ENCODE peak calls at places on chromosomes 12 and 14, in six cellular contexts. F, C, H, S, X and U are unnamed samples. For H3K9me3, the result is how much of the 10 kb centered on the place peaks cover.

GRCh38 chr12:24960222-24960855 is 11.4 kb upstream of the BCAT1 start:
- DNase-seq in F (peak), C (peak), H (no peak), S (peak), X (no peak), U (no peak)

GRCh38 chr14:22887990-22888378 is 5.0 kb downstream of the REM2 start:
- DNase-seq in F (no peak), C (peak), H (no peak), S (no peak), X (no peak), U (no peak)

GRCh38 chr12:117360551-117361311 is 695 bp downstream of the NOS1 start:
- DNase-seq in F (no peak), C (no peak), H (no peak), S (no peak), X (no peak), U (no peak)

GRCh38 chr12:47819902-47820630 is at the start of gene HDAC7:
- DNase-seq in F (peak), C (peak), H (peak), S (peak), X (peak), U (no peak)

GRCh38 chr12:80777587-80777986 is 60.9 kb downstream of the MYF5 start:
- DNase-seq in F (no peak), C (no peak), H (no peak), S (peak), X (no peak), U (no peak)

GRCh38 chr12:24500466-24501232 is 448.3 kb downstream of the BCAT1 start:
- DNase-seq in F (no peak), C (no peak), H (no peak), S (no peak), X (no peak), U (no peak)

GRCh38 chr14:105023791-105024480 is 3.1 kb upstream of the CDCA4 start:
- DNase-seq in F (no peak), C (no peak), H (no peak), S (no peak), X (no peak), U (no peak)

GRCh38 chr12:19223018-19223417 is 93.5 kb downstream of the PLEKHA5 start:
- DNase-seq in F (no peak), C (no peak), H (no peak), S (no peak), X (no peak), U (no peak)

GRCh38 chr12:116091579-116091978 is 185.9 kb downstream of the MED13L start:
- DNase-seq in F (no peak), C (no peak), H (no peak), S (no peak), X (no peak), U (no peak)

GRCh38 chr12:92028039-92028709 is 117.5 kb downstream of the BTG1 start:
- DNase-seq in F (no peak), C (no peak), H (no peak), S (peak), X (no peak), U (no peak)

GRCh38 chr12:127191124-127191523 is 1075.8 kb upstream of the TMEM132C start:
- DNase-seq in F (no peak), C (no peak), H (no peak), S (no peak), X (no peak), U (no peak)

GRCh38 chr14:39419272-39419671 is 13.0 kb downstream of the FBXO33 start:
- DNase-seq in F (no peak), C (no peak), H (no peak), S (no peak), X (no peak), U (no peak)

GRCh38 chr14:65096323-65097089 is 5.8 kb downstream of the MAX start:
- DNase-seq in F (no peak), C (peak), H (no peak), S (peak), X (no peak), U (no peak)

GRCh38 chr14:42000450-42000849 is 393.8 kb downstream of the LRFN5 start:
- DNase-seq in F (no peak), C (no peak), H (no peak), S (no peak), X (no peak), U (no peak)

GRCh38 chr14:55814873-55815272 is 234.9 kb downstream of the KTN1 start:
- DNase-seq in F (no peak), C (no peak), H (no peak), S (peak), X (no peak), U (no peak)

GRCh38 chr12:23221066-23221465 is 596.1 kb downstream of the ETNK1 start:
- DNase-seq in F (no peak), C (peak), H (no peak), S (no peak), X (no peak), U (no peak)

GRCh38 chr14:32413967-32414640 is 85.0 kb downstream of the AKAP6 start:
- DNase-seq in F (no peak), C (no peak), H (no peak), S (peak), X (no peak), U (no peak)

GRCh38 chr14:29822430-29822709 is 105.3 kb downstream of the PRKD1 start:
- DNase-seq in F (no peak), C (no peak), H (no peak), S (no peak), X (no peak), U (no peak)

GRCh38 chr14:102957222-102957621 is 34.8 kb downstream of the AMN start:
- DNase-seq in F (no peak), C (no peak), H (no peak), S (no peak), X (no peak), U (no peak)

GRCh38 chr14:85528882-85529585 is 910 bp upstream of the FLRT2 start:
- DNase-seq in F (no peak), C (no peak), H (no peak), S (peak), X (no peak), U (no peak)

GRCh38 chr14:33711761-33712160 is 239.1 kb downstream of the EGLN3 start:
- DNase-seq in F (no peak), C (no peak), H (no peak), S (no peak), X (no peak), U (no peak)

GRCh38 chr12:124577986-124578385 is 10.6 kb upstream of the NCOR2 start:
- DNase-seq in F (no peak), C (no peak), H (no peak), S (no peak), X (no peak), U (no peak)

GRCh38 chr14:101074124-101075024 is 170.9 kb upstream of the RTL1 start:
- DNase-seq in F (no peak), C (no peak), H (peak), S (no peak), X (no peak), U (no peak)

GRCh38 chr12:92624236-92624635 is 78.6 kb upstream of the PLEKHG7 start:
- DNase-seq in F (no peak), C (no peak), H (no peak), S (peak), X (no peak), U (no peak)

GRCh38 chr14:99261916-99262787 is 9.8 kb downstream of the BCL11B start:
- DNase-seq in F (no peak), C (no peak), H (no peak), S (no peak), X (no peak), U (peak)

GRCh38 chr12:12126551-12126950 is 55.8 kb downstream of the BCL2L14 start:
- DNase-seq in F (no peak), C (no peak), H (no peak), S (no peak), X (no peak), U (no peak)

GRCh38 chr12:42094277-42094676 is 50.4 kb downstream of the GXYLT1 start:
- DNase-seq in F (no peak), C (peak), H (no peak), S (peak), X (no peak), U (no peak)

GRCh38 chr14:67941456-67942018 is 122.0 kb downstream of the RAD51B start:
- DNase-seq in F (no peak), C (no peak), H (no peak), S (peak), X (no peak), U (no peak)

GRCh38 chr14:105508069-105508468 is 17.0 kb downstream of the TEDC1 start:
- DNase-seq in F (no peak), C (no peak), H (no peak), S (no peak), X (no peak), U (no peak)

GRCh38 chr14:64968651-64969050 is 3.5 kb downstream of the RAB15 start:
- DNase-seq in F (no peak), C (no peak), H (no peak), S (no peak), X (no peak), U (no peak)

GRCh38 chr14:32252030-32252670 is 49.1 kb upstream of the RNU6-8 start:
- DNase-seq in F (peak), C (peak), H (peak), S (peak), X (peak), U (no peak)

GRCh38 chr12:2291182-2291832 is 238.5 kb downstream of the CACNA1C start:
- DNase-seq in F (no peak), C (peak), H (no peak), S (peak), X (no peak), U (no peak)

GRCh38 chr14:98816718-98817117 is 455.3 kb downstream of the BCL11B start:
- DNase-seq in F (no peak), C (no peak), H (no peak), S (no peak), X (no peak), U (no peak)

GRCh38 chr12:32947203-32947795 is 50.7 kb upstream of the PKP2 start:
- DNase-seq in F (no peak), C (peak), H (no peak), S (peak), X (no peak), U (no peak)

GRCh38 chr12:71353607-71354006 is 86.0 kb upstream of the LGR5 start:
- DNase-seq in F (no peak), C (no peak), H (no peak), S (no peak), X (no peak), U (no peak)

GRCh38 chr12:90304231-90304630 is 595.6 kb upstream of the ATP2B1 start:
- DNase-seq in F (no peak), C (no peak), H (no peak), S (no peak), X (no peak), U (no peak)

GRCh38 chr12:52126050-52126604 is 46.6 kb downstream of the SMIM41 start:
- DNase-seq in F (no peak), C (no peak), H (no peak), S (no peak), X (no peak), U (no peak)

GRCh38 chr12:56874821-56875220 is 59.4 kb downstream of the SDR9C7 start:
- DNase-seq in F (no peak), C (no peak), H (no peak), S (no peak), X (no peak), U (no peak)

GRCh38 chr12:56873382-56873781 is 60.8 kb downstream of the SDR9C7 start:
- DNase-seq in F (no peak), C (no peak), H (no peak), S (no peak), X (no peak), U (no peak)

GRCh38 chr12:56880416-56881035 is 53.7 kb downstream of the SDR9C7 start:
- DNase-seq in F (no peak), C (no peak), H (no peak), S (peak), X (no peak), U (no peak)

GRCh38 chr12:56878010-56878339 is 56.2 kb downstream of the SDR9C7 start:
- DNase-seq in F (no peak), C (peak), H (no peak), S (peak), X (no peak), U (no peak)

GRCh38 chr12:56877195-56878009 is 56.8 kb downstream of the SDR9C7 start:
- DNase-seq in F (no peak), C (peak), H (no peak), S (peak), X (no peak), U (no peak)
- H3K9me3 ChIP-seq in F (under half), C (under half), H (under half), S (under half), X (under half), U (under half)

DNA sequence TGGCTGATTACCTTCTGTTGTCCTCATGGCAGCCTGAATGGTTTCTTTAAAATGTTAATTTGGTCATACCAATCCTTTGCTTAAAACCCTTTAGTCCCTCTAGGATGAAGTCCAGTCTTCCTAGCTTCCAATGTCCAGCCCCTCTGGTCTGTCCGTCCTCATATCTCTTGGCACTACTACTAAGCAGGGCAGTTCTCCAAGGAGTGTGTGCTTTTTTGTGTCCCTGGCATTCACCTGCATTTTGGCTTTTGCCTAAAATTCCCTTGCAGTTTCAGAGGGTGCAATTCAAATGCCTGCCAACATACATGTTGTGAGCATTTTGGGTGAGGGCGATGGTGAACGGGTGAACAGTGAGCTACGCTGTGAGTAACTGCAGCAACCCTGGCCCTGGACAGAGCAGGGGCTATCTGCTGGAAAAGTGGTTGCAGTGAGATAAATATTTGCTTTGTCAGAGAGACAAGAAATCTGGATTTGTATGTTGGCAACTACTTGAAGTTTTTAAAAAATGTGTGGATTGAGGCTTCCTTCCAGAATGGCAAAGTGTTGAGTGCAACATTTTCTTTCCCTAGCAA is 14.5 kb downstream of the GALNT8 start:
- DNase-seq in F (no peak), C (no peak), H (no peak), S (no peak), X (no peak), U (no peak)
- H3K27ac ChIP-seq in F (no peak), C (no peak), H (no peak), S (no peak), X (no peak), U (no peak)

GRCh38 chr12:25970082-25970481 is 11.6 kb downstream of the RASSF8 start:
- DNase-seq in F (no peak), C (no peak), H (no peak), S (no peak), X (no peak), U (no peak)

GRCh38 chr12:25972783-25973182 is 14.3 kb downstream of the RASSF8 start:
- DNase-seq in F (no peak), C (no peak), H (no peak), S (peak), X (no peak), U (no peak)

GRCh38 chr12:25970916-25971674 is 12.6 kb downstream of the RASSF8 start:
- DNase-seq in F (no peak), C (no peak), H (no peak), S (peak), X (no peak), U (no peak)

GRCh38 chr12:25975179-25975578 is 16.7 kb downstream of the RASSF8 start:
- DNase-seq in F (no peak), C (no peak), H (no peak), S (no peak), X (no peak), U (no peak)

GRCh38 chr12:25971675-25972035 is 13.2 kb downstream of the RASSF8 start:
- DNase-seq in F (no peak), C (no peak), H (no peak), S (no peak), X (no peak), U (no peak)
- H3K4me3 ChIP-seq in F (no peak), C (no peak), H (no peak), S (no peak), X (no peak), U (peak)

GRCh38 chr12:131134523-131135310 is 181.0 kb downstream of the ADGRD1 start:
- DNase-seq in F (no peak), C (no peak), H (no peak), S (no peak), X (no peak), U (no peak)

GRCh38 chr12:131136539-131136872 is 182.8 kb downstream of the ADGRD1 start:
- DNase-seq in F (no peak), C (no peak), H (no peak), S (no peak), X (no peak), U (no peak)

GRCh38 chr12:131135786-131136538 is 182.3 kb downstream of the ADGRD1 start:
- DNase-seq in F (no peak), C (no peak), H (no peak), S (no peak), X (no peak), U (no peak)

GRCh38 chr12:131133994-131134393 is 180.3 kb downstream of the ADGRD1 start:
- DNase-seq in F (no peak), C (no peak), H (no peak), S (no peak), X (no peak), U (no peak)

GRCh38 chr12:131135311-131135785 is 181.6 kb downstream of the ADGRD1 start:
- DNase-seq in F (no peak), C (no peak), H (no peak), S (no peak), X (no peak), U (no peak)
- H3K9me3 ChIP-seq in F (under half), C (under half), H (under half), S (under half), X (under half), U (under half)

GRCh38 chr12:95620171-95620570 is 68.9 kb upstream of the USP44 start:
- DNase-seq in F (no peak), C (no peak), H (no peak), S (no peak), X (no peak), U (no peak)
- H3K27ac ChIP-seq in F (no peak), C (no peak), H (no peak), S (no peak), X (no peak), U (no peak)

DNA sequence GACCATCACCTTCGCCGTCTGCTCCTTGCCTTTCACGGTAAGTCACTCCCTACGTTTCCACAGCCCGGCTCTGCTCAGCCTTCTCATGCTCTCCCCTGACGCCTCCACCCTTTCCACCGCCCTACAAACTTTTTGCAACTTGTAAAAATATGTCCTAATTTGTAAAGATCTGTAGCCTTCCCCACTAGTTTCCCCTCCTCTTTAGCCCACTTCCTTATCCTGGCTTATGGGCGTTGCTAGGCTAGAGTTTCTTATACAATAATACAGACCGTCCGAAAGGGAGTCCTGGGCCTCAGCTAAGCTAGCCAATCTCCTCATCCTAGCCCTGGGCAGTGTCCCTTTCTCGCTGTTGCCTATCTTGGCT is 1.2 kb downstream of the PTGER2 start:
- DNase-seq in F (no peak), C (no peak), H (no peak), S (peak), X (no peak), U (no peak)
- H3K4me3 ChIP-seq in F (no peak), C (no peak), H (peak), S (no peak), X (peak), U (peak)

DNA sequence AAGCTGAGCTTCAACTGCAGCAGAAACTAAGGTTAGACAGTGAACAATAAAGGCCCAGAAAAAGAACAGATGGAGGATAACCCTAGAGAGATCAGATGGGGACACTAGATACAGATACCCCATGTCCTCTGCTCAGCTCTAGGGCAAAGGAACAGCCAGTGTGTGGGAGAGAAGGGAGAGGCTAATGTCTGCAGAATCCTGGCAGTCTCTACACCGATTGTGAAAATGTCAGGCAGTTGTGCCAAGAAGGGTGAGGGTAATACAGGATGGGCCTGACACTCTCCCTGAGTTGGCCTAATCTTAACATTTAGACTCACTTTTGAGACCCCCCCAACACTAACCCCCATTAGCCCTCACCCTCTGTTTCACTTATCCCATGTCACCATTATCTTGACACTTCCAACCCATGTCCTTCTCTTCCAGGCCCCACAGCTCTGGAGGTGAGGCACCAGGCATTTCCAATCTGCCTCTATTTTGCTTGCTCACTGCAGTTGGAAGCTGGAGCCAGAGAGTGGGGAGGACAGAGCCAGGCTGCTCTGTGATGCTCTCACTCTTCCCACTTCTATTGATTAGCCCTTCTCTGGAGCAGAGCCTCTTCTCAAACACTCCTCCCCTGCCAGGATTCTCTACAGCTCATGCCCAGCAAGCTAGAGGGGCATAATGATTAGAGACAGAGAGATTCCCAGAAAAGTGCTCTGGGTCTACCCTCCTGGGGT is 3.0 kb upstream of the BLOC1S1 start:
- DNase-seq in F (no peak), C (no peak), H (no peak), S (peak), X (no peak), U (no peak)
- H3K9me3 ChIP-seq in F (under half), C (under half), H (under half), S (under half), X (under half), U (under half)

GRCh38 chr14:26636571-26636970 is 38.7 kb upstream of the NOVA1 start:
- DNase-seq in F (no peak), C (no peak), H (no peak), S (peak), X (no peak), U (no peak)
- H3K27ac ChIP-seq in F (no peak), C (no peak), H (no peak), S (no peak), X (no peak), U (no peak)